ENCODE peak calls at places on chromosomes 2 and 18, in ten cellular contexts. One of them, this sample, is unnamed.

GRCh38 chr2:121476714-121477113 is 54.0 kb upstream of the RNU4ATAC start:
- DNase-seq in HFFc6: no peak
- DNase-seq in dorsolateral prefrontal cortex: no peak
- DNase-seq in A549: no peak
- DNase-seq in AG04450: no peak
- DNase-seq in lung: no peak
- DNase-seq in fibroblast of pulmonary artery: no peak
- DNase-seq in cardiac fibroblast: no peak
- DNase-seq in astrocyte of the spinal cord: no peak
- DNase-seq in ascending aorta: no peak
- DNase-seq in this sample: no peak

GRCh38 chr18:47754311-47755101 is 176.0 kb downstream of the SMAD2 start:
- DNase-seq in dorsolateral prefrontal cortex: no peak
- DNase-seq in AG04450: no peak
- DNase-seq in cardiac fibroblast: no peak
- DNase-seq in astrocyte of the spinal cord: no peak
- DNase-seq in A549: peak
- DNase-seq in HFFc6: no peak
- DNase-seq in fibroblast of pulmonary artery: peak
- DNase-seq in lung: no peak
- DNase-seq in ascending aorta: no peak
- DNase-seq in this sample: no peak

GRCh38 chr2:46390901-46391395 is 88.4 kb upstream of the TMEM247 start:
- DNase-seq in fibroblast of pulmonary artery: no peak
- DNase-seq in dorsolateral prefrontal cortex: no peak
- DNase-seq in A549: no peak
- DNase-seq in astrocyte of the spinal cord: no peak
- DNase-seq in cardiac fibroblast: no peak
- DNase-seq in AG04450: no peak
- DNase-seq in ascending aorta: no peak
- DNase-seq in lung: no peak
- DNase-seq in HFFc6: no peak
- DNase-seq in this sample: no peak

GRCh38 chr18:9826666-9827065 is 59.1 kb upstream of the TXNDC2 start:
- DNase-seq in lung: no peak
- DNase-seq in HFFc6: no peak
- DNase-seq in ascending aorta: no peak
- DNase-seq in fibroblast of pulmonary artery: no peak
- DNase-seq in cardiac fibroblast: no peak
- DNase-seq in AG04450: no peak
- DNase-seq in astrocyte of the spinal cord: no peak
- DNase-seq in dorsolateral prefrontal cortex: no peak
- DNase-seq in A549: no peak
- DNase-seq in this sample: no peak

GRCh38 chr2:203688798-203689197 is 17.6 kb upstream of the CD28 start:
- DNase-seq in AG04450: no peak
- DNase-seq in ascending aorta: no peak
- DNase-seq in lung: no peak
- DNase-seq in A549: no peak
- DNase-seq in fibroblast of pulmonary artery: peak
- DNase-seq in cardiac fibroblast: peak
- DNase-seq in astrocyte of the spinal cord: peak
- DNase-seq in HFFc6: peak
- DNase-seq in dorsolateral prefrontal cortex: no peak
- DNase-seq in this sample: no peak

GRCh38 chr2:199460101-199460671 is 2.4 kb upstream of the SATB2 start:
- DNase-seq in lung: no peak
- DNase-seq in astrocyte of the spinal cord: peak
- DNase-seq in ascending aorta: no peak
- DNase-seq in cardiac fibroblast: peak
- DNase-seq in fibroblast of pulmonary artery: peak
- DNase-seq in dorsolateral prefrontal cortex: no peak
- DNase-seq in HFFc6: peak
- DNase-seq in A549: no peak
- DNase-seq in AG04450: no peak
- DNase-seq in this sample: no peak

GRCh38 chr18:46243095-46243494 is 138.9 kb downstream of the HAUS1 start:
- DNase-seq in HFFc6: peak
- DNase-seq in A549: no peak
- DNase-seq in ascending aorta: no peak
- DNase-seq in lung: no peak
- DNase-seq in AG04450: no peak
- DNase-seq in astrocyte of the spinal cord: no peak
- DNase-seq in cardiac fibroblast: no peak
- DNase-seq in fibroblast of pulmonary artery: no peak
- DNase-seq in dorsolateral prefrontal cortex: no peak
- DNase-seq in this sample: no peak

GRCh38 chr2:214810670-214811069 is 1.2 kb upstream of the BARD1 start:
- DNase-seq in dorsolateral prefrontal cortex: no peak
- DNase-seq in A549: no peak
- DNase-seq in ascending aorta: no peak
- DNase-seq in lung: no peak
- DNase-seq in fibroblast of pulmonary artery: no peak
- DNase-seq in AG04450: no peak
- DNase-seq in HFFc6: no peak
- DNase-seq in astrocyte of the spinal cord: no peak
- DNase-seq in cardiac fibroblast: no peak
- DNase-seq in this sample: no peak

GRCh38 chr2:101983486-101983885 is 8.3 kb upstream of the IL1R2 start:
- DNase-seq in HFFc6: peak
- DNase-seq in astrocyte of the spinal cord: peak
- DNase-seq in fibroblast of pulmonary artery: peak
- DNase-seq in cardiac fibroblast: peak
- DNase-seq in lung: no peak
- DNase-seq in dorsolateral prefrontal cortex: no peak
- DNase-seq in AG04450: no peak
- DNase-seq in ascending aorta: no peak
- DNase-seq in A549: no peak
- DNase-seq in this sample: peak

GRCh38 chr2:221426929-221427328 is 145.2 kb downstream of the EPHA4 start:
- DNase-seq in AG04450: no peak
- DNase-seq in HFFc6: no peak
- DNase-seq in cardiac fibroblast: no peak
- DNase-seq in A549: no peak
- DNase-seq in fibroblast of pulmonary artery: no peak
- DNase-seq in lung: no peak
- DNase-seq in dorsolateral prefrontal cortex: no peak
- DNase-seq in ascending aorta: no peak
- DNase-seq in astrocyte of the spinal cord: no peak
- DNase-seq in this sample: no peak

GRCh38 chr2:28228419-28228995 is 164.2 kb upstream of the FOSL2 start:
- DNase-seq in lung: no peak
- DNase-seq in fibroblast of pulmonary artery: no peak
- DNase-seq in dorsolateral prefrontal cortex: no peak
- DNase-seq in ascending aorta: no peak
- DNase-seq in astrocyte of the spinal cord: no peak
- DNase-seq in cardiac fibroblast: no peak
- DNase-seq in A549: no peak
- DNase-seq in AG04450: no peak
- DNase-seq in HFFc6: no peak
- DNase-seq in this sample: no peak
- TF ChIP-seq CTCF in lung: no peak
- TF ChIP-seq CTCF in fibroblast of pulmonary artery: no peak
- TF ChIP-seq CTCF in dorsolateral prefrontal cortex: no peak
- TF ChIP-seq CTCF in ascending aorta: no peak
- TF ChIP-seq CTCF in astrocyte of the spinal cord: peak
- TF ChIP-seq CTCF in cardiac fibroblast: no peak
- TF ChIP-seq CTCF in A549: peak
- TF ChIP-seq CTCF in AG04450: peak
- TF ChIP-seq CTCF in HFFc6: peak
- TF ChIP-seq CTCF in this sample: peak

GRCh38 chr2:152466041-152466440 is 131.1 kb downstream of the FMNL2 start:
- DNase-seq in HFFc6: no peak
- DNase-seq in A549: no peak
- DNase-seq in astrocyte of the spinal cord: no peak
- DNase-seq in AG04450: no peak
- DNase-seq in fibroblast of pulmonary artery: peak
- DNase-seq in ascending aorta: no peak
- DNase-seq in lung: no peak
- DNase-seq in cardiac fibroblast: peak
- DNase-seq in dorsolateral prefrontal cortex: no peak
- DNase-seq in this sample: no peak
- TF ChIP-seq CTCF in HFFc6: no peak
- TF ChIP-seq CTCF in A549: peak
- TF ChIP-seq CTCF in astrocyte of the spinal cord: no peak
- TF ChIP-seq CTCF in AG04450: no peak
- TF ChIP-seq CTCF in fibroblast of pulmonary artery: no peak
- TF ChIP-seq CTCF in ascending aorta: no peak
- TF ChIP-seq CTCF in lung: no peak
- TF ChIP-seq CTCF in cardiac fibroblast: no peak
- TF ChIP-seq CTCF in dorsolateral prefrontal cortex: no peak
- TF ChIP-seq CTCF in this sample: no peak

GRCh38 chr2:164182116-164182637 is 439.1 kb downstream of the GRB14 start:
- DNase-seq in HFFc6: no peak
- DNase-seq in fibroblast of pulmonary artery: no peak
- DNase-seq in ascending aorta: no peak
- DNase-seq in AG04450: no peak
- DNase-seq in astrocyte of the spinal cord: no peak
- DNase-seq in dorsolateral prefrontal cortex: no peak
- DNase-seq in lung: no peak
- DNase-seq in cardiac fibroblast: no peak
- DNase-seq in A549: no peak
- DNase-seq in this sample: no peak
- TF ChIP-seq CTCF in HFFc6: no peak
- TF ChIP-seq CTCF in fibroblast of pulmonary artery: no peak
- TF ChIP-seq CTCF in ascending aorta: no peak
- TF ChIP-seq CTCF in AG04450: no peak
- TF ChIP-seq CTCF in astrocyte of the spinal cord: no peak
- TF ChIP-seq CTCF in dorsolateral prefrontal cortex: no peak
- TF ChIP-seq CTCF in lung: no peak
- TF ChIP-seq CTCF in cardiac fibroblast: no peak
- TF ChIP-seq CTCF in A549: no peak
- TF ChIP-seq CTCF in this sample: no peak

DNA sequence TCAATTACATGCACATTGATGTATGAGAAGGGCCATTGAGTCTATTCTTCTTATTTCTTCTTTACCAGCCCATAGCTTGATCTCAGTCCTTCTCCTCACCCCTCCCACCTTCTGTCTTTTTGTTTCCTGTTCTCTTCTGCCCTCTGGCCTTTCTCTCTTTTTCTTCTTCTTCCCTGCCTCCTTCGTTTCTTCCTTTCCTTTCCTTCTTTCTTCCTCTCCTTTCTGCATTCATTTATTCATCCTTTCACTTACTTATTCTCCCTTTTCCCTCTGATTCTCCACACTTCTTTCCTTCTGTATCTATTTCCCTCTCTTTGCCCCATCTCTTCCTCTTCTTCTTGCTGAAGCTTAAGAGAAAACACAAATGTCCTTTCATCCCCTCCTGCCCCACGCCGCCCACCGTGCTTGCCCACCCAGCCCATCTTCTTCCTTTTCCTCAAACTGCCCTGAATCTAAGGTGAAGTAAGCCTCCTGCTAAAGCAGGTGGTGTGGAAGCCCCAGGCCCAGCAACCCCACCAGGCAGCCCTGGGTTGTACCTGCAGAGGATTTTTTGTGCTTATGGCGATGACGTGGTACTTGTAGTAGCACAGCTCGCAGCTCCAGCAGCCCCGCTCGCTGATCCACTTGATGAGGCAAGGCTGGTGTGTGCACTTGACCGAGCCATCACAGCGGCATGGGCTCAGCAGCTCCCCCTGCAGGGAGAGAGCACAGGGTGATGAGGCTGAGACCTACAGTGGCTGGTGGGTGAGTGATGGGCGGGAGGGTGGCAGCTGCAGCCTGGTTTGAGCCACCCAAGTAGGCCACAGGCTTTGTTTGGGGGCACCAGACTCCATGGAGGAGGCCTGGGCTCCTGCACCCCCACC is 89.0 kb downstream of the MARCHF4 start:
- DNase-seq in dorsolateral prefrontal cortex: no peak
- DNase-seq in A549: peak
- DNase-seq in AG04450: no peak
- DNase-seq in astrocyte of the spinal cord: no peak
- DNase-seq in ascending aorta: no peak
- DNase-seq in lung: no peak
- DNase-seq in cardiac fibroblast: no peak
- DNase-seq in HFFc6: no peak
- DNase-seq in fibroblast of pulmonary artery: no peak
- DNase-seq in this sample: no peak
- TF ChIP-seq CTCF in dorsolateral prefrontal cortex: no peak
- TF ChIP-seq CTCF in A549: peak
- TF ChIP-seq CTCF in AG04450: peak
- TF ChIP-seq CTCF in astrocyte of the spinal cord: peak
- TF ChIP-seq CTCF in ascending aorta: no peak
- TF ChIP-seq CTCF in lung: no peak
- TF ChIP-seq CTCF in cardiac fibroblast: peak
- TF ChIP-seq CTCF in HFFc6: peak
- TF ChIP-seq CTCF in fibroblast of pulmonary artery: peak
- TF ChIP-seq CTCF in this sample: peak

GRCh38 chr2:120110062-120110362 is 97.1 kb downstream of the EPB41L5 start:
- DNase-seq in lung: no peak
- DNase-seq in ascending aorta: no peak
- DNase-seq in AG04450: no peak
- DNase-seq in cardiac fibroblast: no peak
- DNase-seq in fibroblast of pulmonary artery: no peak
- DNase-seq in HFFc6: no peak
- DNase-seq in A549: no peak
- DNase-seq in dorsolateral prefrontal cortex: no peak
- DNase-seq in astrocyte of the spinal cord: no peak
- DNase-seq in this sample: no peak
- TF ChIP-seq CTCF in lung: no peak
- TF ChIP-seq CTCF in ascending aorta: no peak
- TF ChIP-seq CTCF in AG04450: no peak
- TF ChIP-seq CTCF in cardiac fibroblast: no peak
- TF ChIP-seq CTCF in fibroblast of pulmonary artery: no peak
- TF ChIP-seq CTCF in HFFc6: peak
- TF ChIP-seq CTCF in A549: peak
- TF ChIP-seq CTCF in dorsolateral prefrontal cortex: no peak
- TF ChIP-seq CTCF in astrocyte of the spinal cord: no peak
- TF ChIP-seq CTCF in this sample: no peak

DNA sequence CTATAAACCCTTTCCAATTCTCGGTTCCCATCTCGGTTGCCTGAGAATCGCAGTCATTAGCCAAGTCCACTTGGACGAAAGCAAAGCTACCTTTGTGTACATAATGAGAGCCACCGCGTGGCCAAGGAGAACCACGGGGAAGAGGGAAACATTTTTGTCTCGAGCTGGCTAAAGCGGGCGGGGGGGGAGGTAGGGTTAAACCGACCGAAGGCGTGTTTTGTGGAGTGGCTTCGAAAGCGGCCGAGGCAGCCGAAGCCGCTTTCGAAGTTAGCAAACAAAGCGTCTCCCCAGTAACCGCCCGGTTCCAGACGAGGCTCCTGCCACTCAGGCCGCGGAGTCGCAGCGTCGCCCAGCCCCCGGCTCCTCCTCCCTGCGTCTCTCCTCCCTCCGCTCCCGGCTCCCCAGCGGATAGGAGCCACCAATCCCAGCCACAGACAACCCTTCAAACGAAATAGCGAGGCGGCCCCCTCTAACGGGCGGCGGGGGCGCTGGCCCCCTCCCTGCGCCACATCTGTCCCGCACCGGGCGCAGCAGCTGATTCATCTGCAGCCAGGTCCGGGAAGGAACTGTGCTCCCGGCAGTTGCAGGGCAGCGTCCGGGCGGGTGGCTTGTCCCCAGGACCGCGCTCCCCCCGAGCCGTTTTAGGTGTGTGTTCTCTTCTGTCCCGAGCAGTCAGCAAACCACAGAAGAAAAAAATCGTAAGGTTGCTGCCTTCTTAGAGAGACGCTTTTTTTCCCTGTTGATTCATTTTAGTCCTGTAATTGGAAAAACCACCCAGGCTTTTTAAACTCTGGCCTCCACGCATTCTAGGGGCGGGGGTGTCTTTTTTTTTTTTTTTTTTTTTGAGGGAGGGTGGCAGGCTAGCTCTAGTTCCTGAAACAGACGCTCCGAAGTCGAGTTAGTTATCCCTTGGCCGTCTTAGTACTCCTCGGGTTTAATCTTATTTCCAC is 1.8 kb upstream of the TGIF1 start:
- DNase-seq in ascending aorta: peak
- DNase-seq in AG04450: peak
- DNase-seq in dorsolateral prefrontal cortex: peak
- DNase-seq in cardiac fibroblast: peak
- DNase-seq in astrocyte of the spinal cord: peak
- DNase-seq in HFFc6: peak
- DNase-seq in fibroblast of pulmonary artery: peak
- DNase-seq in lung: peak
- DNase-seq in A549: peak
- DNase-seq in this sample: peak
- TF ChIP-seq CTCF in ascending aorta: no peak
- TF ChIP-seq CTCF in AG04450: peak
- TF ChIP-seq CTCF in dorsolateral prefrontal cortex: peak
- TF ChIP-seq CTCF in cardiac fibroblast: no peak
- TF ChIP-seq CTCF in astrocyte of the spinal cord: peak
- TF ChIP-seq CTCF in HFFc6: peak
- TF ChIP-seq CTCF in fibroblast of pulmonary artery: peak
- TF ChIP-seq CTCF in lung: no peak
- TF ChIP-seq CTCF in A549: peak
- TF ChIP-seq CTCF in this sample: peak